ENCODE peak calls at places on chromosome 10, in ten cellular contexts. E is fibroblast of pulmonary artery; Y is AG04450; B is GM06990; L is CD8-positive, alpha-beta T cell; C is A549; G is NT2/D1; P is effector memory CD4-positive, alpha-beta T cell; O is HL-60; W is SJSA1. Z is an unnamed sample.

GRCh38 chr10:4651404-4652037 is 174.5 kb upstream of the AKR1E2 start:
- DNase-seq in E (no peak), Y (no peak), B (no peak), L (no peak), C (no peak), G (no peak), P (no peak), O (no peak), W (no peak), Z (no peak)

GRCh38 chr10:93751832-93752231 is 5.9 kb upstream of the LGI1 start:
- DNase-seq in E (peak; percentile 18), Y (no peak), B (no peak), L (no peak), C (peak; percentile 61), G (no peak), P (no peak), O (no peak), W (no peak), Z (no peak)

GRCh38 chr10:66292922-66293321 is 632.9 kb upstream of the LRRTM3 start:
- DNase-seq in E (no peak), Y (no peak), B (no peak), L (no peak), C (no peak), G (no peak), P (no peak), O (no peak), W (no peak), Z (no peak)

GRCh38 chr10:133201151-133201947 is 28.7 kb upstream of the UTF1 start:
- DNase-seq in E (no peak), Y (no peak), B (no peak), L (peak; percentile 14), C (no peak), G (no peak), P (no peak), O (no peak), W (no peak), Z (no peak)

GRCh38 chr10:68212721-68213352 is 19.1 kb downstream of the ATOH7 start:
- DNase-seq in E (peak; percentile 69), Y (no peak), B (no peak), L (no peak), C (no peak), G (no peak), P (no peak), O (no peak), W (no peak), Z (no peak)

GRCh38 chr10:110169586-110169985 is 37.8 kb upstream of the MXI1 start:
- DNase-seq in E (no peak), Y (no peak), B (no peak), L (no peak), C (no peak), G (no peak), P (no peak), O (no peak), W (peak; percentile 19), Z (no peak)

GRCh38 chr10:68178592-68178991 is 53.3 kb downstream of the ATOH7 start:
- DNase-seq in E (no peak), Y (no peak), B (no peak), L (no peak), C (no peak), G (no peak), P (no peak), O (no peak), W (no peak), Z (no peak)

GRCh38 chr10:47262606-47263295 is 37.2 kb upstream of the GDF10 start:
- DNase-seq in E (no peak), Y (no peak), B (no peak), L (no peak), C (no peak), G (no peak), P (no peak), O (no peak), W (no peak), Z (no peak)

GRCh38 chr10:85284778-85285397 is 956.5 kb downstream of the CCSER2 start:
- DNase-seq in E (no peak), Y (no peak), B (no peak), L (no peak), C (no peak), G (no peak), P (no peak), O (no peak), W (no peak), Z (no peak)

GRCh38 chr10:77513783-77514331 is 123.8 kb downstream of the KCNMA1 start:
- DNase-seq in E (peak; percentile 70), Y (peak; percentile 58), B (no peak), L (no peak), C (peak; percentile 55), G (no peak), P (no peak), O (no peak), W (peak; percentile 91), Z (no peak)

GRCh38 chr10:120580651-120581259 is 123.7 kb downstream of the PLPP4 start:
- DNase-seq in E (no peak), Y (no peak), B (no peak), L (no peak), C (no peak), G (no peak), P (no peak), O (no peak), W (peak; percentile 11), Z (no peak)

GRCh38 chr10:14379556-14380330 is 49.0 kb upstream of the FRMD4A start:
- DNase-seq in E (no peak), Y (no peak), B (no peak), L (no peak), C (no peak), G (no peak), P (no peak), O (no peak), W (no peak), Z (no peak)

GRCh38 chr10:26737730-26738129 is 40.2 kb downstream of the PDSS1 start:
- DNase-seq in E (peak; percentile 11), Y (no peak), B (peak; percentile 67), L (no peak), C (no peak), G (no peak), P (no peak), O (peak; percentile 4), W (no peak), Z (no peak)
- H3K4me3 ChIP-seq in E (no peak overlapping the region), Y (no peak overlapping the region), B (no peak overlapping the region), L (no peak overlapping the region), C (no peak overlapping the region), G (no peak overlapping the region), P (no peak overlapping the region), O (no peak overlapping the region), W (no peak overlapping the region), Z (no peak overlapping the region)

GRCh38 chr10:17756557-17757208 is 4.7 kb downstream of the TMEM236 start:
- DNase-seq in E (peak; percentile 16), Y (no peak), B (no peak), L (no peak), C (peak; percentile 21), G (no peak), P (no peak), O (no peak), W (no peak), Z (no peak)
- H3K4me3 ChIP-seq in E (no peak overlapping the region), Y (no peak overlapping the region), B (no peak overlapping the region), L (no peak overlapping the region), C (no peak overlapping the region), G (no peak overlapping the region), P (no peak overlapping the region), O (no peak overlapping the region), W (peak overlapping the region; percentile 2), Z (no peak overlapping the region)

GRCh38 chr10:112955736-112956421 is 5.8 kb downstream of the TCF7L2 start:
- DNase-seq in E (peak; percentile 70), Y (peak; percentile 83), B (no peak), L (no peak), C (no peak), G (no peak), P (no peak), O (no peak), W (no peak), Z (no peak)
- H3K4me3 ChIP-seq in E (peak overlapping the region; percentile 93), Y (peak overlapping the region; percentile 51), B (no peak overlapping the region), L (no peak overlapping the region), C (peak overlapping the region; percentile 84), G (peak overlapping the region; percentile 20), P (no peak overlapping the region), O (no peak overlapping the region), W (peak overlapping the region; percentile 16), Z (peak overlapping the region; percentile 86)

GRCh38 chr10:130751851-130752250 is 559.7 kb downstream of the TCERG1L start:
- DNase-seq in E (no peak), Y (no peak), B (no peak), L (no peak), C (no peak), G (no peak), P (no peak), O (no peak), W (no peak), Z (no peak)
- H3K4me3 ChIP-seq in E (no peak overlapping the region), Y (no peak overlapping the region), B (no peak overlapping the region), L (no peak overlapping the region), C (no peak overlapping the region), G (no peak overlapping the region), P (no peak overlapping the region), O (no peak overlapping the region), W (no peak overlapping the region), Z (no peak overlapping the region)

GRCh38 chr10:112959207-112959838 is 9.3 kb downstream of the TCF7L2 start:
- DNase-seq in E (peak; percentile 68), Y (no peak), B (no peak), L (no peak), C (no peak), G (no peak), P (no peak), O (no peak), W (no peak), Z (no peak)

GRCh38 chr10:112960151-112960681 is 10.2 kb downstream of the TCF7L2 start:
- DNase-seq in E (no peak), Y (no peak), B (no peak), L (no peak), C (no peak), G (no peak), P (no peak), O (no peak), W (no peak), Z (no peak)

GRCh38 chr10:112956631-112957350 is 6.7 kb downstream of the TCF7L2 start:
- DNase-seq in E (no peak), Y (no peak), B (no peak), L (no peak), C (no peak), G (no peak), P (no peak), O (no peak), W (no peak), Z (no peak)

GRCh38 chr10:112958275-112958995 is 8.4 kb downstream of the TCF7L2 start:
- DNase-seq in E (peak; percentile 83), Y (peak; percentile 84), B (no peak), L (no peak), C (no peak), G (no peak), P (no peak), O (no peak), W (no peak), Z (no peak)

DNA sequence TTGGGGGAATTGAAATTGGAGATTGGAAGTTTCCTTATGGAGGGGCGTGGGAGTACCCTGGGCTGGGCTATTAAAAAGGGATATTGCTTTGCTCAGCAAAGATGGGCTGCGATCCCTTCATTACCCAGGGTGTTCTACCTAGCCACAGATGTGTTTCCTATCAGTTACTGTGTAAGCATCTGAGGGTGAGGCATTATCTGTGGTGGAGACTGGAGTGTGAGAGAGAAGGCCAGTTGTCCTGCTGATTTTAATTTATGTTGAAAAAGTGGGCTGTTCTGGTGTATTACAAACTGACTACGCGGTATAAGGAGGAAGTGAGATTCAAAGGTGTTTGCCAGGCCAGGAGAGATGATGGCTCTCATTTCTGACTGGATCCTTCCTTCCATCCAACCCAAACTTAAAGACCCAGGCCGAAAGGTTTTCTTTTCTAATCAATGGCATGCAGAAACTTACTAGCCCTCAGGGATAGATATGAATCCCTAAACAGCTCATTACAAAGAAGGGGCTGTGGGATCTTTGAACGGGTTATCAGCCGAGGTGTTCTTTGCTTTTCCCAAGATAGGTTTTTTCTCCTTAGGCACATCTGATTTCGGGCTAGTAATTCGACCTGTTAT is 7.6 kb downstream of the TCF7L2 start:
- DNase-seq in E (no peak), Y (no peak), B (no peak), L (no peak), C (no peak), G (no peak), P (no peak), O (no peak), W (no peak), Z (no peak)
- H3K4me3 ChIP-seq in E (no peak overlapping the region), Y (no peak overlapping the region), B (no peak overlapping the region), L (no peak overlapping the region), C (peak overlapping the region; percentile 84), G (no peak overlapping the region), P (no peak overlapping the region), O (no peak overlapping the region), W (no peak overlapping the region), Z (peak overlapping the region; percentile 18)